ENCODE peak calls at places on chromosomes 3 and 15, in eight cellular contexts. One of them, this sample, is unnamed.

GRCh38 chr15:43912208-43912607 is 85.4 kb downstream of the WDR76 start:
- DNase-seq in neural progenitor cell: no peak
- DNase-seq in A549: no peak
- DNase-seq in stomach: no peak
- DNase-seq in thoracic aorta: no peak
- DNase-seq in adrenal gland: no peak
- DNase-seq in uterus: no peak
- DNase-seq in hepatocyte: no peak
- DNase-seq in this sample: no peak

GRCh38 chr3:176855213-176855612 is 342.1 kb downstream of the TBL1XR1 start:
- DNase-seq in A549: no peak
- DNase-seq in neural progenitor cell: no peak
- DNase-seq in thoracic aorta: no peak
- DNase-seq in hepatocyte: no peak
- DNase-seq in stomach: no peak
- DNase-seq in adrenal gland: no peak
- DNase-seq in uterus: no peak
- DNase-seq in this sample: no peak

GRCh38 chr3:119550090-119550910 is 9.1 kb downstream of the CD80 start:
- DNase-seq in uterus: no peak
- DNase-seq in stomach: no peak
- DNase-seq in A549: no peak
- DNase-seq in hepatocyte: no peak
- DNase-seq in neural progenitor cell: no peak
- DNase-seq in thoracic aorta: no peak
- DNase-seq in adrenal gland: no peak
- DNase-seq in this sample: no peak

GRCh38 chr3:5568451-5568850 is 380.9 kb downstream of the EDEM1 start:
- DNase-seq in A549: no peak
- DNase-seq in hepatocyte: peak; percentile 52
- DNase-seq in uterus: no peak
- DNase-seq in adrenal gland: no peak
- DNase-seq in thoracic aorta: no peak
- DNase-seq in neural progenitor cell: peak; percentile 43
- DNase-seq in stomach: no peak
- DNase-seq in this sample: no peak

GRCh38 chr3:14142567-14143270 is 17.9 kb downstream of the TMEM43 start:
- DNase-seq in A549: no peak
- DNase-seq in adrenal gland: no peak
- DNase-seq in hepatocyte: no peak
- DNase-seq in thoracic aorta: no peak
- DNase-seq in stomach: no peak
- DNase-seq in uterus: peak; percentile 15
- DNase-seq in neural progenitor cell: no peak
- DNase-seq in this sample: no peak

GRCh38 chr3:67601919-67602608 is 52.3 kb downstream of the SUCLG2 start:
- DNase-seq in hepatocyte: no peak
- DNase-seq in stomach: no peak
- DNase-seq in thoracic aorta: no peak
- DNase-seq in neural progenitor cell: no peak
- DNase-seq in uterus: no peak
- DNase-seq in A549: no peak
- DNase-seq in adrenal gland: no peak
- DNase-seq in this sample: no peak

GRCh38 chr3:53719796-53720195 is 126.4 kb downstream of the CHDH start:
- DNase-seq in adrenal gland: no peak
- DNase-seq in A549: no peak
- DNase-seq in hepatocyte: no peak
- DNase-seq in neural progenitor cell: no peak
- DNase-seq in thoracic aorta: no peak
- DNase-seq in uterus: no peak
- DNase-seq in stomach: no peak
- DNase-seq in this sample: no peak

GRCh38 chr3:24373198-24373959 is 121.3 kb downstream of the THRB start:
- DNase-seq in thoracic aorta: no peak
- DNase-seq in stomach: peak; percentile 58
- DNase-seq in uterus: no peak
- DNase-seq in A549: no peak
- DNase-seq in adrenal gland: peak; percentile 23
- DNase-seq in hepatocyte: peak; percentile 30
- DNase-seq in neural progenitor cell: no peak
- DNase-seq in this sample: no peak

GRCh38 chr15:74768771-74769342 is 13.0 kb upstream of the CSK start:
- DNase-seq in stomach: peak; percentile 75
- DNase-seq in A549: peak; percentile 93
- DNase-seq in adrenal gland: peak; percentile 68
- DNase-seq in uterus: peak; percentile 56
- DNase-seq in neural progenitor cell: peak; percentile 81
- DNase-seq in thoracic aorta: no peak
- DNase-seq in hepatocyte: peak; percentile 73
- DNase-seq in this sample: no peak

GRCh38 chr3:51269466-51269865 is 115.6 kb upstream of the MANF start:
- DNase-seq in uterus: no peak
- DNase-seq in thoracic aorta: no peak
- DNase-seq in adrenal gland: no peak
- DNase-seq in neural progenitor cell: peak; percentile 11
- DNase-seq in hepatocyte: no peak
- DNase-seq in stomach: no peak
- DNase-seq in A549: no peak
- DNase-seq in this sample: no peak

GRCh38 chr3:169694117-169694516 is 30.6 kb upstream of the MECOM start:
- DNase-seq in A549: no peak
- DNase-seq in stomach: no peak
- DNase-seq in adrenal gland: peak; percentile 17
- DNase-seq in thoracic aorta: no peak
- DNase-seq in neural progenitor cell: peak; percentile 35
- DNase-seq in uterus: no peak
- DNase-seq in hepatocyte: no peak
- DNase-seq in this sample: no peak

GRCh38 chr15:85380860-85381535 is 595 bp downstream of the AKAP13 start:
- DNase-seq in neural progenitor cell: peak; percentile 90
- DNase-seq in uterus: peak; percentile 57
- DNase-seq in adrenal gland: peak; percentile 56
- DNase-seq in hepatocyte: peak; percentile 72
- DNase-seq in stomach: peak; percentile 50
- DNase-seq in thoracic aorta: no peak
- DNase-seq in A549: peak; percentile 48
- DNase-seq in this sample: peak; percentile 11

GRCh38 chr3:16190704-16191103 is 16.2 kb downstream of the GALNT15 start:
- DNase-seq in thoracic aorta: no peak
- DNase-seq in hepatocyte: no peak
- DNase-seq in A549: no peak
- DNase-seq in uterus: no peak
- DNase-seq in adrenal gland: no peak
- DNase-seq in neural progenitor cell: no peak
- DNase-seq in stomach: no peak
- DNase-seq in this sample: no peak

GRCh38 chr3:170751894-170752283 is 118.1 kb downstream of the RPL22L1 start:
- DNase-seq in hepatocyte: no peak
- DNase-seq in adrenal gland: no peak
- DNase-seq in A549: no peak
- DNase-seq in uterus: no peak
- DNase-seq in stomach: no peak
- DNase-seq in thoracic aorta: no peak
- DNase-seq in neural progenitor cell: no peak
- DNase-seq in this sample: no peak

GRCh38 chr3:111412656-111413055 is 129.3 kb upstream of the CD96 start:
- DNase-seq in neural progenitor cell: no peak
- DNase-seq in hepatocyte: no peak
- DNase-seq in uterus: no peak
- DNase-seq in adrenal gland: no peak
- DNase-seq in thoracic aorta: no peak
- DNase-seq in A549: no peak
- DNase-seq in stomach: no peak
- DNase-seq in this sample: no peak

GRCh38 chr15:73948982-73949381 is 22.7 kb downstream of the LOXL1 start:
- DNase-seq in stomach: no peak
- DNase-seq in adrenal gland: no peak
- DNase-seq in neural progenitor cell: no peak
- DNase-seq in A549: no peak
- DNase-seq in hepatocyte: no peak
- DNase-seq in uterus: no peak
- DNase-seq in thoracic aorta: no peak
- DNase-seq in this sample: no peak

DNA sequence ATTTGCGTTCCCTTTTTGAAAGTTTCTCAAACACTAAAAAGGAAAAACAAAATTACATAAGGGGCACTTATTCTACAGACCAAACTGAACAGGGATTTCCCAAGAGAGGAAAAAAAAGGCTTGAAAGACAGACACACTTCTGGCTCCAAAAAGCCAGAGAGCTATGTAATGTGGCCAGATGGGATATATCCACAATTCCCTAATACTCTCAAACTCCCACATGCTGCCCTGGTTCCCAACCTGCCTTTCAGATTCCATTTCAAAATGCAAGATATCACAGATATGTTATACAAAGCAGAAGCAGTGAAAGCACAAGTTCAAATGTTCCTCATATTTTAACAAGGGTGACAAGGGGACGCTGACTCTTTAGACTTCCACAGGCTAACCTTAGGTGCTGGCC is 1.5 kb downstream of the FRMD4B start:
- DNase-seq in stomach: no peak
- DNase-seq in neural progenitor cell: no peak
- DNase-seq in A549: no peak
- DNase-seq in adrenal gland: no peak
- DNase-seq in uterus: no peak
- DNase-seq in thoracic aorta: no peak
- DNase-seq in hepatocyte: no peak
- DNase-seq in this sample: no peak
- H3K4me3 ChIP-seq in stomach: no peak overlapping the region
- H3K4me3 ChIP-seq in neural progenitor cell: no peak overlapping the region
- H3K4me3 ChIP-seq in A549: no peak overlapping the region
- H3K4me3 ChIP-seq in adrenal gland: peak overlapping the region; percentile 52
- H3K4me3 ChIP-seq in uterus: no peak overlapping the region
- H3K4me3 ChIP-seq in thoracic aorta: peak overlapping the region; percentile 78
- H3K4me3 ChIP-seq in hepatocyte: no peak overlapping the region
- H3K4me3 ChIP-seq in this sample: no peak overlapping the region

GRCh38 chr15:70763120-70763949 is at the start of gene UACA:
- DNase-seq in adrenal gland: peak; percentile 97
- DNase-seq in hepatocyte: peak; percentile 98
- DNase-seq in thoracic aorta: peak; percentile 87
- DNase-seq in stomach: peak; percentile 97
- DNase-seq in neural progenitor cell: peak; percentile 98
- DNase-seq in uterus: peak; percentile 96
- DNase-seq in A549: peak; percentile 98
- DNase-seq in this sample: peak; percentile 97
- TF ChIP-seq CTCF in adrenal gland: no peak
- TF ChIP-seq CTCF in hepatocyte: peak; percentile 3
- TF ChIP-seq CTCF in thoracic aorta: no peak
- TF ChIP-seq CTCF in stomach: peak; percentile 33
- TF ChIP-seq CTCF in neural progenitor cell: no peak
- TF ChIP-seq CTCF in uterus: no peak
- TF ChIP-seq CTCF in A549: no peak
- TF ChIP-seq CTCF in this sample: no peak

DNA sequence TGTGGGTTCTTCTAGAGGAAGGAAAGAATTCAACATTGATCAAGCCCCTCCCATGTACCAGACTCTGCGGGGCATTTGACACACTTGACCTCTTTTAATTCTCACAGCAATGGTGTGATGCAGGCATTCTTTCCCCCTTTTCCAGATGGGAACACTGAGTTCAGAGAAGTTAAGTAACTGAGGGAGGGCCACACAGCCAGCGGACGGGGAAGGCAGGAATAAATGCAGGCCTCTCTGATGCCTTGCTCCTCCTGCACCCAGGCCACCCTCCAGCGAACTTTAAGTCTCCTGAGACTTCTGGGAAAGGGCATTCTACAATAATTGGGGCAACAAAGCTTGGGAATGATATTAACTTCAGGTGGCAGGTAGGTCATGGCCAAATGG is 227.4 kb downstream of the UACA start:
- DNase-seq in adrenal gland: no peak
- DNase-seq in A549: no peak
- DNase-seq in hepatocyte: no peak
- DNase-seq in neural progenitor cell: no peak
- DNase-seq in uterus: no peak
- DNase-seq in thoracic aorta: no peak
- DNase-seq in stomach: no peak
- DNase-seq in this sample: no peak
- H3K4me3 ChIP-seq in adrenal gland: no peak overlapping the region
- H3K4me3 ChIP-seq in A549: no peak overlapping the region
- H3K4me3 ChIP-seq in hepatocyte: no peak overlapping the region
- H3K4me3 ChIP-seq in neural progenitor cell: no peak overlapping the region
- H3K4me3 ChIP-seq in uterus: no peak overlapping the region
- H3K4me3 ChIP-seq in thoracic aorta: no peak overlapping the region
- H3K4me3 ChIP-seq in stomach: no peak overlapping the region
- H3K4me3 ChIP-seq in this sample: no peak overlapping the region

GRCh38 chr15:66707310-66708160 is 5.5 kb downstream of the SMAD6 start:
- DNase-seq in neural progenitor cell: peak; percentile 88
- DNase-seq in A549: peak; percentile 63
- DNase-seq in uterus: peak; percentile 61
- DNase-seq in stomach: peak; percentile 62
- DNase-seq in thoracic aorta: no peak
- DNase-seq in adrenal gland: no peak
- DNase-seq in hepatocyte: peak; percentile 82
- DNase-seq in this sample: peak; percentile 77
- TF ChIP-seq CTCF in neural progenitor cell: peak; percentile 51
- TF ChIP-seq CTCF in A549: peak; percentile 41
- TF ChIP-seq CTCF in uterus: peak; percentile 34
- TF ChIP-seq CTCF in stomach: no peak
- TF ChIP-seq CTCF in thoracic aorta: no peak
- TF ChIP-seq CTCF in adrenal gland: no peak
- TF ChIP-seq CTCF in hepatocyte: peak; percentile 37
- TF ChIP-seq CTCF in this sample: peak; percentile 16

DNA sequence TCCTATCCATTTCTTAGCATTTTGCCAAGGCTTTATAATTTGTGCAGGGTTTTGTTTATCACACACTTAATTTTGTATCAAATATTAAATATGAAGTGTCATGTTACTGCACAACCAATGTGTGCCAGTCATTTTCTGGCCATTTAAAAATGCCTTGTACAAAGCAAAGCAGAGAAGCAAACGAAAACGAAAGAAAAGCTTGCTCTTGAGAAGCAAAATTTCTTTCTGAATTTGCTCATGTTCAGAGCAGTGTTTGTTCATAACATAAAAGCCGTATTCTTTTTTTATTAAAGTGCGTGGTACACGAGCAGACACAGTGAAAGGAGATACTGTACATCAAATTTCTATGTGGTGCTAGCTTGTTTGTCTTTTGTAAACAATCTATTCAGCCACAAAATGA is 792.6 kb downstream of the NAALADL2 start:
- DNase-seq in uterus: no peak
- DNase-seq in A549: no peak
- DNase-seq in thoracic aorta: no peak
- DNase-seq in stomach: no peak
- DNase-seq in adrenal gland: no peak
- DNase-seq in neural progenitor cell: no peak
- DNase-seq in hepatocyte: no peak
- DNase-seq in this sample: no peak
- H3K4me3 ChIP-seq in uterus: peak overlapping the region; percentile 11
- H3K4me3 ChIP-seq in A549: no peak overlapping the region
- H3K4me3 ChIP-seq in thoracic aorta: peak overlapping the region; percentile 62
- H3K4me3 ChIP-seq in stomach: no peak overlapping the region
- H3K4me3 ChIP-seq in adrenal gland: no peak overlapping the region
- H3K4me3 ChIP-seq in neural progenitor cell: no peak overlapping the region
- H3K4me3 ChIP-seq in hepatocyte: no peak overlapping the region
- H3K4me3 ChIP-seq in this sample: peak overlapping the region; percentile 37

This sample was measured in foreskin fibroblast.